ENCODE peak calls at places on chromosome 11, in ten cellular contexts. One of them, this sample, is unnamed.

GRCh38 chr11:111565111-111565720 is 24.7 kb downstream of the LAYN start:
- DNase-seq in HT-29: peak
- DNase-seq in activated CD4-positive, CD25-positive, alpha-beta regulatory T cell treated with anti-CD3 and anti-CD28 coated beads, Interleukin-2, amount 50 U/mL, for 72 hours: peak
- DNase-seq in NCI-H345: peak
- DNase-seq in non-pigmented ciliary epithelial cell: no peak
- DNase-seq in astrocyte of the spinal cord: peak
- DNase-seq in HEK293T: peak
- DNase-seq in GM13976: peak
- DNase-seq in HCEC 1CT: peak
- DNase-seq in fibroblast of lung: peak
- DNase-seq in this sample: peak

GRCh38 chr11:123061403-123062157 is at the start of gene HSPA8:
- DNase-seq in non-pigmented ciliary epithelial cell: no peak
- DNase-seq in GM13976: no peak
- DNase-seq in activated CD4-positive, CD25-positive, alpha-beta regulatory T cell treated with anti-CD3 and anti-CD28 coated beads, Interleukin-2, amount 50 U/mL, for 72 hours: peak
- DNase-seq in fibroblast of lung: peak
- DNase-seq in astrocyte of the spinal cord: peak
- DNase-seq in HCEC 1CT: peak
- DNase-seq in HEK293T: no peak
- DNase-seq in HT-29: peak
- DNase-seq in NCI-H345: peak
- DNase-seq in this sample: no peak

GRCh38 chr11:68364581-68364980 is 52.2 kb downstream of the LRP5 start:
- DNase-seq in NCI-H345: no peak
- DNase-seq in HEK293T: no peak
- DNase-seq in HCEC 1CT: no peak
- DNase-seq in HT-29: no peak
- DNase-seq in activated CD4-positive, CD25-positive, alpha-beta regulatory T cell treated with anti-CD3 and anti-CD28 coated beads, Interleukin-2, amount 50 U/mL, for 72 hours: no peak
- DNase-seq in fibroblast of lung: no peak
- DNase-seq in non-pigmented ciliary epithelial cell: no peak
- DNase-seq in astrocyte of the spinal cord: no peak
- DNase-seq in GM13976: no peak
- DNase-seq in this sample: peak

GRCh38 chr11:10982695-10983492 is 125.0 kb upstream of the ZBED5 start:
- DNase-seq in HEK293T: no peak
- DNase-seq in non-pigmented ciliary epithelial cell: no peak
- DNase-seq in activated CD4-positive, CD25-positive, alpha-beta regulatory T cell treated with anti-CD3 and anti-CD28 coated beads, Interleukin-2, amount 50 U/mL, for 72 hours: no peak
- DNase-seq in astrocyte of the spinal cord: no peak
- DNase-seq in HCEC 1CT: no peak
- DNase-seq in fibroblast of lung: no peak
- DNase-seq in NCI-H345: no peak
- DNase-seq in GM13976: no peak
- DNase-seq in HT-29: no peak
- DNase-seq in this sample: no peak

GRCh38 chr11:1238767-1239595 is 16.1 kb downstream of the MUC5B start:
- DNase-seq in fibroblast of lung: no peak
- DNase-seq in HCEC 1CT: no peak
- DNase-seq in astrocyte of the spinal cord: no peak
- DNase-seq in non-pigmented ciliary epithelial cell: no peak
- DNase-seq in NCI-H345: no peak
- DNase-seq in HT-29: peak
- DNase-seq in HEK293T: peak
- DNase-seq in activated CD4-positive, CD25-positive, alpha-beta regulatory T cell treated with anti-CD3 and anti-CD28 coated beads, Interleukin-2, amount 50 U/mL, for 72 hours: no peak
- DNase-seq in GM13976: no peak
- DNase-seq in this sample: no peak

GRCh38 chr11:131534611-131535010 is 164.2 kb downstream of the NTM start:
- DNase-seq in HCEC 1CT: no peak
- DNase-seq in GM13976: no peak
- DNase-seq in HT-29: no peak
- DNase-seq in astrocyte of the spinal cord: no peak
- DNase-seq in activated CD4-positive, CD25-positive, alpha-beta regulatory T cell treated with anti-CD3 and anti-CD28 coated beads, Interleukin-2, amount 50 U/mL, for 72 hours: no peak
- DNase-seq in fibroblast of lung: no peak
- DNase-seq in non-pigmented ciliary epithelial cell: no peak
- DNase-seq in HEK293T: no peak
- DNase-seq in NCI-H345: no peak
- DNase-seq in this sample: no peak

GRCh38 chr11:74185695-74186094 is 14.6 kb downstream of the PPME1 start:
- DNase-seq in activated CD4-positive, CD25-positive, alpha-beta regulatory T cell treated with anti-CD3 and anti-CD28 coated beads, Interleukin-2, amount 50 U/mL, for 72 hours: no peak
- DNase-seq in HT-29: no peak
- DNase-seq in astrocyte of the spinal cord: peak
- DNase-seq in NCI-H345: no peak
- DNase-seq in GM13976: no peak
- DNase-seq in HCEC 1CT: peak
- DNase-seq in fibroblast of lung: peak
- DNase-seq in HEK293T: no peak
- DNase-seq in non-pigmented ciliary epithelial cell: peak
- DNase-seq in this sample: peak

GRCh38 chr11:2677127-2677526 is 22.7 kb downstream of the KCNQ1OT1 start:
- DNase-seq in activated CD4-positive, CD25-positive, alpha-beta regulatory T cell treated with anti-CD3 and anti-CD28 coated beads, Interleukin-2, amount 50 U/mL, for 72 hours: no peak
- DNase-seq in NCI-H345: no peak
- DNase-seq in GM13976: no peak
- DNase-seq in fibroblast of lung: no peak
- DNase-seq in HT-29: no peak
- DNase-seq in non-pigmented ciliary epithelial cell: no peak
- DNase-seq in HEK293T: no peak
- DNase-seq in HCEC 1CT: no peak
- DNase-seq in astrocyte of the spinal cord: no peak
- DNase-seq in this sample: no peak

GRCh38 chr11:72154816-72155215 is 19.3 kb downstream of the FOLR3 start:
- DNase-seq in GM13976: no peak
- DNase-seq in HT-29: no peak
- DNase-seq in astrocyte of the spinal cord: no peak
- DNase-seq in fibroblast of lung: no peak
- DNase-seq in NCI-H345: no peak
- DNase-seq in non-pigmented ciliary epithelial cell: no peak
- DNase-seq in HCEC 1CT: no peak
- DNase-seq in HEK293T: no peak
- DNase-seq in activated CD4-positive, CD25-positive, alpha-beta regulatory T cell treated with anti-CD3 and anti-CD28 coated beads, Interleukin-2, amount 50 U/mL, for 72 hours: no peak
- DNase-seq in this sample: no peak

This sample was measured in osteoblast.